ENCODE peak calls at places on chromosome 5, in five cellular contexts. N is heart left ventricle, D is progenitor cell of endocrine pancreas, Q is ovary, P is GM13976. T is an unnamed sample.

GRCh38 chr5:1262381-1262780 is 32.5 kb downstream of the TERT start:
- DNase-seq in D (no peak), P (no peak), Q (no peak), N (no peak), T (peak)

GRCh38 chr5:38162625-38163024 is 95.7 kb upstream of the EGFLAM start:
- DNase-seq in D (no peak), P (no peak), Q (no peak), N (no peak), T (peak)

GRCh38 chr5:21654551-21654950 is 1198.6 kb downstream of the CDH12 start:
- DNase-seq in N (no peak), D (no peak), P (no peak), Q (no peak), T (no peak)

GRCh38 chr5:23084815-23085214 is 231.7 kb upstream of the CDH12 start:
- DNase-seq in Q (no peak), N (no peak), D (no peak), P (no peak), T (no peak)

GRCh38 chr5:173514666-173515065 is 101.8 kb downstream of the BOD1 start:
- DNase-seq in D (no peak), N (no peak), Q (no peak), P (no peak), T (no peak)

GRCh38 chr5:159971931-159972461 is 36.9 kb upstream of the TTC1 start:
- DNase-seq in D (peak), P (peak), Q (no peak), N (no peak), T (peak)

GRCh38 chr5:136182618-136183017 is 10.3 kb downstream of the SMIM32 start:
- DNase-seq in N (no peak), P (no peak), Q (no peak), D (no peak), T (peak)

GRCh38 chr5:169637085-169637855 is at the start of gene DOCK2:
- DNase-seq in N (peak), Q (no peak), P (peak), D (no peak), T (no peak)

GRCh38 chr5:443239-444151 is 519 bp downstream of the EXOC3 start:
- DNase-seq in D (no peak), P (peak), Q (peak), N (no peak), T (no peak)

GRCh38 chr5:163565931-163566608 is 60.7 kb downstream of the MAT2B start:
- DNase-seq in D (peak), N (no peak), Q (no peak), P (peak), T (peak)

GRCh38 chr5:130155395-130155794 is 251.1 kb downstream of the CHSY3 start:
- DNase-seq in N (no peak), Q (no peak), D (no peak), P (no peak), T (no peak)

GRCh38 chr5:179186801-179187200 is 126.6 kb downstream of the ZNF354C start:
- DNase-seq in P (no peak), N (peak), Q (no peak), D (no peak), T (no peak)

GRCh38 chr5:107092695-107093094 is 578.0 kb downstream of the EFNA5 start:
- DNase-seq in Q (no peak), P (no peak), N (no peak), D (no peak), T (no peak)

GRCh38 chr5:107232793-107233192 is 437.9 kb downstream of the EFNA5 start:
- DNase-seq in D (no peak), Q (no peak), N (no peak), P (no peak), T (no peak)

GRCh38 chr5:141747152-141747640 is 65.2 kb upstream of the ARAP3 start:
- DNase-seq in Q (peak), D (no peak), N (peak), P (no peak), T (peak)

GRCh38 chr5:147169399-147169798 is 65.4 kb upstream of the STK32A start:
- DNase-seq in D (no peak), P (no peak), Q (no peak), N (no peak), T (peak)

GRCh38 chr5:102700916-102701315 is 54.2 kb upstream of the PAM start:
- DNase-seq in Q (no peak), D (no peak), N (no peak), P (no peak), T (no peak)

GRCh38 chr5:125038477-125038876 is 292.0 kb upstream of the ZNF608 start:
- DNase-seq in D (no peak), P (no peak), Q (no peak), N (no peak), T (no peak)

GRCh38 chr5:179336126-179336870 is 9.0 kb downstream of the ADAMTS2 start:
- DNase-seq in Q (no peak), D (no peak), N (no peak), P (no peak), T (no peak)

GRCh38 chr5:103452089-103452488 is 110.5 kb downstream of the NUDT12 start:
- DNase-seq in Q (no peak), P (no peak), N (no peak), D (no peak), T (no peak)

GRCh38 chr5:135343417-135343816 is 55.6 kb downstream of the MACROH2A1 start:
- DNase-seq in Q (no peak), P (no peak), D (no peak), N (no peak), T (no peak)

GRCh38 chr5:1413611-1414241 is 31.5 kb downstream of the SLC6A3 start:
- DNase-seq in N (no peak), D (no peak), P (no peak), Q (no peak), T (no peak)

GRCh38 chr5:124706729-124707361 is 39.6 kb downstream of the ZNF608 start:
- DNase-seq in D (peak), P (no peak), N (peak), Q (peak), T (peak)

GRCh38 chr5:34656001-34656699 is at the start of gene RAI14:
- DNase-seq in N (peak), Q (peak), D (peak), P (peak), T (peak)

GRCh38 chr5:81242906-81243436 is 9.8 kb downstream of the CKMT2 start:
- DNase-seq in Q (no peak), P (no peak), D (no peak), N (no peak), T (no peak)
- TF ChIP-seq CTCF in Q (no peak), P (no peak), D (no peak), N (no peak), T (peak)

GRCh38 chr5:32601623-32602295 is 16.4 kb downstream of the SUB1 start:
- DNase-seq in P (no peak), D (no peak), N (no peak), Q (no peak), T (no peak)

GRCh38 chr5:32604800-32605765 is 19.7 kb downstream of the SUB1 start:
- DNase-seq in P (no peak), D (no peak), N (no peak), Q (no peak), T (no peak)

GRCh38 chr5:32600057-32600622 is 14.8 kb downstream of the SUB1 start:
- DNase-seq in P (no peak), Q (no peak), N (no peak), D (no peak), T (peak)

GRCh38 chr5:32605766-32606152 is 20.4 kb downstream of the SUB1 start:
- DNase-seq in D (no peak), P (no peak), N (no peak), Q (no peak), T (no peak)
- TF ChIP-seq CTCF in D (no peak), P (no peak), N (no peak), Q (no peak), T (no peak)

GRCh38 chr5:94111209-94112004 is 370.0 kb upstream of the POU5F2 start:
- DNase-seq in Q (peak), P (peak), D (peak), N (peak), T (peak)
- TF ChIP-seq CTCF in Q (no peak), P (no peak), D (peak), N (no peak), T (peak)

GRCh38 chr5:168291281-168291960 is at the start of gene WWC1:
- DNase-seq in N (no peak), P (peak), D (peak), Q (no peak), T (peak)
- TF ChIP-seq CTCF in N (no peak), P (no peak), D (peak), Q (no peak), T (no peak)

DNA sequence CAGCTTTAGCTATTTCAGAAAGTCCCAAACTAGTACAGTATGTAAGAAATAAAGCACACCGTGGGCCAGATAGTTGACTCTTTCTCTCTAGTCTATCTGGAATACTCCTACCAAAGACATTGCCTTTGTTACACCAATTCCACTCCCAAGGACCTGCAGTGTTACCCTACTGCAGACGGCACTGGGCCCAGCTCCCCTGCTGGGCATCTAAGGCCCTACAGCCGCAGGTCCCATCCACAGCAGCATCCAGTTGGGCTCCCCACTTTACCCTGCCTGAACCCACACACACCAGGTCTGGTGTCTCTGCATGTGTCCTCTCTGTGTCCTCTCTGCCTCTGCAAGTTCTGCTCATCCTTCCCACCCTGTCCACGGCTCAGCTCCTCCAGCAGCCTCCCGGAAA is 22.5 kb downstream of the TNIP1 start:
- DNase-seq in P (no peak), D (no peak), N (no peak), Q (no peak), T (no peak)
- TF ChIP-seq CTCF in P (no peak), D (no peak), N (no peak), Q (no peak), T (peak)

GRCh38 chr5:138527170-138527569 is 15.9 kb downstream of the ETF1 start:
- DNase-seq in P (no peak), Q (no peak), D (no peak), N (no peak), T (no peak)
- TF ChIP-seq CTCF in P (no peak), Q (no peak), D (no peak), N (no peak), T (peak)

GRCh38 chr5:148730955-148731898 is 76.9 kb upstream of the HTR4 start:
- DNase-seq in Q (peak), N (peak), P (peak), D (peak), T (peak)

GRCh38 chr5:148732692-148733091 is 78.4 kb upstream of the HTR4 start:
- DNase-seq in Q (no peak), D (no peak), P (no peak), N (no peak), T (no peak)

GRCh38 chr5:148735301-148735700 is 81.0 kb upstream of the HTR4 start:
- DNase-seq in N (no peak), P (no peak), D (no peak), Q (no peak), T (peak)

GRCh38 chr5:148733601-148734438 is 79.5 kb upstream of the HTR4 start:
- DNase-seq in N (peak), D (peak), Q (peak), P (no peak), T (peak)

DNA sequence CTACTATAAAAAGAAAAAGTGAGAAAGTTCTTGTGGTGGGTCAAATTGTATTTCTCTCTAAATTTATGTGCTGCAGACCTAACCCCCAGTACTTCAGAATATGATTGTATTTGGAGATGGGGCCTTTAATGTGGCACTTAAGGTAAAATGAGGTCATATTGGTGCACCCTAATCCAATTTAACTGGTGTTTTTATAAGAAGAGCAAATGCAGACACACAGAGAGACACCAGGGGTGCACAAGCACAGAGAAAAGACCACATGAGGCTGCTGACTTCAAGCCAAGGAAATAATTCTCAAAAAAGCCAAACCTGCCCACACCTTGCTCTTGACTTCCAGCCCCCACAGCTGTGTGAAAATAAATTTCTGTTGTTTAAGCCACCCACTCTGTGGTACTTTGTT is 80.2 kb upstream of the HTR4 start:
- DNase-seq in N (no peak), P (no peak), Q (no peak), D (no peak), T (peak)
- TF ChIP-seq CTCF in N (no peak), P (no peak), Q (no peak), D (no peak), T (no peak)

DNA sequence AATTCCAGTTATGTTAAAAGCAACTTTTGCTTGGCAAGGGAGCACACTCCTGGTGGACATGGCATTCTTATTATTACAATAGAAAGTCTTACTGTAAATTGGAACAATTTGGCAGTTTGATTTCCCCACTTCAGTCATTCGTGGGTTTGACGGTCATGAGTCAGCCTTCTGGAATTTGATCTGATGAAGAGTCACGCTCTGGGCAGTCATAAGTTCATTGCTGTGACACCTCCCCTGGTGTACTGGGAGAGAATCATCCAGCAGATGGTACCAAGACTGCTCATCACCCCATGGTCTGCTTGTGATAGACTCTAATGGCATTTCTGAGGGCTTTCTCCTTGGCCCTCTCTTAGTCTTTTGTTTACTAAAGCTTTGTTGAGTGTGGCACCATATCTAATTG is 53.8 kb downstream of the GLRA1 start:
- DNase-seq in P (no peak), D (no peak), N (no peak), Q (no peak), T (peak)
- TF ChIP-seq CTCF in P (no peak), D (no peak), N (no peak), Q (no peak), T (no peak)

DNA sequence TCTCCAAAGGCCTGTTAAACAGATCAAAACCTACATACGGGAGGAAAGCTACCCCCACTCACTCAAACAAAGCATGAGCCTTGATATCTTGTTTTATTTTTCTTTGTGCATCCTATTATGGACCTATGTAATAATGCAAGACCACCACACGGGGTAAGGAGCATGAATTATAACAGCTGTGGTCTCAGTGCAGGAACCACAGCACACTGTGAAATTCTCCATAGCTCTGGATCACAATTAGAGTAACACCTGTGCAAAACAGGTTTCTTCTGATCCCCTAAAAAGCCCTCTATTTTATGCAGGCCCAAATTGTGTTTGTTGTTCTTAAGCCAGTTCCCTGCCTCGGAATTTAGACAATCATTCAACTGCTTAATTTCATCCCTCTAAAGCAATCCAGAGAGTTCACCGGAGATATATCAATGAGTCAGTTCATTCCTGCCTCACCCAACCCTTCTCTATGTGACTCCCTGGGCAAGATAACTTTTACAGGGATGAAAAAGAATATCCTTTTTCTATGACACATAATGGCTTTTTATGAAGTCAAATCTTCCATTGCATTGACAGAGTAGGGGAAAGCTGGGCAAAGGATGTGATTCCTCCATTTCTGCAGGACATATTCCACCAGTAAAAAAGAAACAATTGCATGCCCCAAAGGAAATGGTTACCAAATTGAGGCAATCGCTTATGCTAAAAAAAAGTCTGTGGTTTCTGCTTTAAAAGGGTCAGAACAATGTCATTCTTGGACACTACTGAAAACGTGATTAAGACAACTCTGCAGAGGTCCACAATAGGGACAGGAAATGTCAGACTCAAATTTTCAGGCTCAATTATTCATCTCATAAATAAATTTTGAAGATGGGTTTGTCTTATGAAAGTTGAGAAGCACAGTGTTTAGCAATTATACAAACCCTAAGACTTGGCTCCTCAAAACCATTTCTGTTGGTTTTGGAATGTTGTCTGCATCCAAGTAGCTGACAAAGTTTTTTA is 41.6 kb upstream of the FST start:
- DNase-seq in N (no peak), D (no peak), P (no peak), Q (no peak), T (peak)
- TF ChIP-seq CTCF in N (no peak), D (peak), P (no peak), Q (no peak), T (peak)

GRCh38 chr5:139971202-139971725 is 71.8 kb downstream of the NRG2 start:
- DNase-seq in D (no peak), N (no peak), Q (no peak), P (no peak), T (no peak)

GRCh38 chr5:139975306-139975705 is 67.8 kb downstream of the NRG2 start:
- DNase-seq in P (no peak), D (no peak), N (no peak), Q (no peak), T (no peak)

GRCh38 chr5:139976703-139977102 is 66.4 kb downstream of the NRG2 start:
- DNase-seq in N (no peak), Q (no peak), P (no peak), D (no peak), T (no peak)

GRCh38 chr5:139975942-139976341 is 67.2 kb downstream of the NRG2 start:
- DNase-seq in N (no peak), P (no peak), D (no peak), Q (no peak), T (no peak)

GRCh38 chr5:139974661-139975060 is 68.4 kb downstream of the NRG2 start:
- DNase-seq in Q (no peak), P (peak), N (no peak), D (no peak), T (peak)
- TF ChIP-seq CTCF in Q (no peak), P (no peak), N (no peak), D (no peak), T (no peak)